ENCODE peak calls at places on chromosomes 3 and 15, in ten cellular contexts. M, G, Z, K, S, Y, D, W, O and E are unnamed samples.

GRCh38 chr15:54481819-54482218 is 503.6 kb downstream of the UNC13C start:
- DNase-seq in D (no peak), K (no peak), W (no peak), G (no peak), Z (no peak), S (no peak), Y (no peak), M (no peak), O (no peak), E (no peak)

GRCh38 chr3:160003520-160004128 is 15.0 kb downstream of the IL12A start:
- DNase-seq in W (no peak), Y (no peak), M (no peak), K (no peak), D (peak), G (no peak), O (peak), Z (peak), S (no peak), E (peak)

GRCh38 chr3:150803440-150803985 is 40.5 kb upstream of the SIAH2 start:
- DNase-seq in W (no peak), S (no peak), Z (no peak), O (no peak), K (no peak), G (no peak), Y (no peak), D (no peak), M (no peak), E (no peak)

GRCh38 chr15:41660235-41661077 is at the start of gene MGA:
- DNase-seq in M (peak), Y (peak), Z (peak), G (peak), K (peak), D (peak), S (peak), O (peak), W (peak), E (peak)

GRCh38 chr15:40714144-40714543 is 19.2 kb downstream of the RAD51 start:
- DNase-seq in G (no peak), K (no peak), S (no peak), Y (no peak), O (no peak), Z (no peak), M (no peak), W (no peak), D (no peak), E (no peak)

GRCh38 chr3:137768361-137769320 is 4.5 kb downstream of the SOX14 start:
- DNase-seq in K (no peak), Y (no peak), D (no peak), S (no peak), Z (peak), M (no peak), O (no peak), G (no peak), W (no peak), E (no peak)

GRCh38 chr15:70297465-70298152 is 199.9 kb upstream of the TLE3 start:
- DNase-seq in O (no peak), S (no peak), D (no peak), K (no peak), M (no peak), Y (no peak), G (no peak), Z (no peak), W (no peak), E (no peak)

GRCh38 chr15:89404023-89404422 is 69.4 kb upstream of the POLG start:
- DNase-seq in Y (no peak), M (no peak), W (no peak), O (no peak), D (no peak), S (no peak), G (no peak), K (no peak), Z (no peak), E (no peak)

GRCh38 chr15:95932676-95933075 is 397.8 kb upstream of the NR2F2 start:
- DNase-seq in S (no peak), G (no peak), W (no peak), K (no peak), O (no peak), M (no peak), Y (no peak), D (no peak), Z (no peak), E (peak)

GRCh38 chr3:5096368-5096767 is 25.7 kb upstream of the ARL8B start:
- DNase-seq in Z (no peak), G (no peak), O (no peak), K (no peak), W (no peak), Y (no peak), M (no peak), D (no peak), S (no peak), E (no peak)

GRCh38 chr15:70519616-70520015 is 243.7 kb downstream of the UACA start:
- DNase-seq in Y (no peak), G (no peak), O (no peak), M (no peak), W (no peak), S (no peak), K (no peak), D (no peak), Z (no peak), E (no peak)

GRCh38 chr3:128995737-128996136 is 1.9 kb upstream of the CFAP92 start:
- DNase-seq in O (no peak), W (no peak), D (no peak), Z (no peak), Y (no peak), K (no peak), G (no peak), S (no peak), M (no peak), E (no peak)

GRCh38 chr3:52068055-52068704 is 11.8 kb upstream of the DUSP7 start:
- DNase-seq in Z (no peak), W (no peak), G (no peak), D (no peak), S (no peak), O (no peak), K (no peak), Y (no peak), M (no peak), E (no peak)

GRCh38 chr3:49610881-49611280 is 56.6 kb downstream of the BSN start:
- DNase-seq in D (no peak), G (no peak), Y (no peak), S (no peak), Z (no peak), K (no peak), W (no peak), M (no peak), O (no peak), E (no peak)

GRCh38 chr3:61832375-61833229 is 271.2 kb downstream of the PTPRG start:
- DNase-seq in Y (no peak), O (no peak), S (no peak), G (no peak), M (no peak), W (no peak), K (no peak), Z (no peak), D (no peak), E (no peak)

GRCh38 chr3:38707730-38708129 is 58.2 kb upstream of the SCN5A start:
- DNase-seq in G (no peak), W (no peak), D (no peak), O (no peak), M (no peak), K (no peak), Y (no peak), S (no peak), Z (no peak), E (no peak)

GRCh38 chr3:71075481-71075880 is 508.0 kb downstream of the FOXP1 start:
- DNase-seq in Z (no peak), M (no peak), S (no peak), W (no peak), O (no peak), D (no peak), Y (no peak), K (no peak), G (no peak), E (no peak)

GRCh38 chr3:45164056-45164455 is 17.9 kb upstream of the CDCP1 start:
- DNase-seq in W (no peak), Y (no peak), D (no peak), O (no peak), K (no peak), G (no peak), Z (no peak), M (no peak), S (no peak), E (no peak)

GRCh38 chr3:66372681-66373350 is 128.0 kb downstream of the LRIG1 start:
- DNase-seq in Y (no peak), W (no peak), Z (no peak), K (peak), O (no peak), S (no peak), D (peak), G (peak), M (peak), E (no peak)

GRCh38 chr3:141940204-141940776 is 63.8 kb downstream of the ATP1B3 start:
- DNase-seq in Y (no peak), D (peak), M (no peak), G (no peak), W (no peak), K (no peak), O (no peak), S (no peak), Z (no peak), E (peak)

GRCh38 chr15:59812185-59812870 is 123.2 kb upstream of the BNIP2 start:
- DNase-seq in Z (no peak), G (no peak), O (no peak), K (no peak), W (no peak), D (no peak), S (no peak), Y (no peak), M (peak), E (no peak)

GRCh38 chr15:90680371-90680935 is 36.7 kb upstream of the BLM start:
- DNase-seq in S (no peak), O (no peak), K (no peak), G (no peak), W (no peak), Z (no peak), Y (no peak), D (no peak), M (no peak), E (peak)